ENCODE peak calls at places on chromosome 3, in eight cellular contexts. One of them, this sample, is unnamed. For H3K27me3 and H3K9me3, the result is how much of the 10 kb centered on the place peaks cover.

GRCh38 chr3:129536806-129537205 is 6.2 kb upstream of the H1-8 start:
- DNase-seq in naive thymus-derived CD4-positive, alpha-beta T cell: no peak
- DNase-seq in tibial nerve: no peak
- DNase-seq in right lobe of liver: no peak
- DNase-seq in heart left ventricle: no peak
- DNase-seq in PC-3: no peak
- DNase-seq in Panc1: no peak
- DNase-seq in Peyer's patch: no peak
- DNase-seq in this sample: no peak

GRCh38 chr3:133938770-133939495 is 43.3 kb upstream of the RAB6B start:
- DNase-seq in naive thymus-derived CD4-positive, alpha-beta T cell: no peak
- DNase-seq in tibial nerve: no peak
- DNase-seq in right lobe of liver: no peak
- DNase-seq in heart left ventricle: no peak
- DNase-seq in PC-3: peak
- DNase-seq in Panc1: no peak
- DNase-seq in Peyer's patch: peak
- DNase-seq in this sample: peak

GRCh38 chr3:97485206-97485605 is 279.4 kb upstream of the ARL6 start:
- DNase-seq in naive thymus-derived CD4-positive, alpha-beta T cell: no peak
- DNase-seq in tibial nerve: no peak
- DNase-seq in right lobe of liver: no peak
- DNase-seq in heart left ventricle: no peak
- DNase-seq in PC-3: no peak
- DNase-seq in Panc1: no peak
- DNase-seq in Peyer's patch: no peak
- DNase-seq in this sample: no peak

GRCh38 chr3:123365450-123366143 is 83.3 kb downstream of the ADCY5 start:
- DNase-seq in naive thymus-derived CD4-positive, alpha-beta T cell: no peak
- DNase-seq in tibial nerve: no peak
- DNase-seq in right lobe of liver: no peak
- DNase-seq in heart left ventricle: no peak
- DNase-seq in PC-3: peak
- DNase-seq in Panc1: no peak
- DNase-seq in Peyer's patch: no peak
- DNase-seq in this sample: no peak

GRCh38 chr3:123194552-123194951 is 7.2 kb upstream of the SEC22A start:
- DNase-seq in naive thymus-derived CD4-positive, alpha-beta T cell: no peak
- DNase-seq in tibial nerve: no peak
- DNase-seq in right lobe of liver: no peak
- DNase-seq in heart left ventricle: no peak
- DNase-seq in PC-3: no peak
- DNase-seq in Panc1: no peak
- DNase-seq in Peyer's patch: peak
- DNase-seq in this sample: peak

GRCh38 chr3:169241575-169241927 is 422.0 kb downstream of the MECOM start:
- DNase-seq in naive thymus-derived CD4-positive, alpha-beta T cell: no peak
- DNase-seq in tibial nerve: no peak
- DNase-seq in right lobe of liver: no peak
- DNase-seq in heart left ventricle: no peak
- DNase-seq in PC-3: no peak
- DNase-seq in Panc1: no peak
- DNase-seq in Peyer's patch: no peak
- DNase-seq in this sample: no peak

GRCh38 chr3:190728574-190729246 is 133.8 kb downstream of the GMNC start:
- DNase-seq in naive thymus-derived CD4-positive, alpha-beta T cell: no peak
- DNase-seq in tibial nerve: no peak
- DNase-seq in right lobe of liver: no peak
- DNase-seq in heart left ventricle: no peak
- DNase-seq in PC-3: peak
- DNase-seq in Panc1: no peak
- DNase-seq in Peyer's patch: no peak
- DNase-seq in this sample: no peak

GRCh38 chr3:114299925-114300624 is 6.2 kb downstream of the TIGIT start:
- DNase-seq in naive thymus-derived CD4-positive, alpha-beta T cell: no peak
- DNase-seq in tibial nerve: no peak
- DNase-seq in right lobe of liver: no peak
- DNase-seq in heart left ventricle: no peak
- DNase-seq in PC-3: no peak
- DNase-seq in Panc1: no peak
- DNase-seq in Peyer's patch: no peak
- DNase-seq in this sample: no peak

GRCh38 chr3:109597438-109597837 is 260.1 kb upstream of the DPPA4 start:
- DNase-seq in naive thymus-derived CD4-positive, alpha-beta T cell: no peak
- DNase-seq in tibial nerve: no peak
- DNase-seq in right lobe of liver: no peak
- DNase-seq in heart left ventricle: no peak
- DNase-seq in PC-3: no peak
- DNase-seq in Panc1: no peak
- DNase-seq in Peyer's patch: no peak
- DNase-seq in this sample: no peak

GRCh38 chr3:129892486-129892856 is 1.0 kb downstream of the TMCC1 start:
- DNase-seq in naive thymus-derived CD4-positive, alpha-beta T cell: no peak
- DNase-seq in tibial nerve: no peak
- DNase-seq in right lobe of liver: peak
- DNase-seq in heart left ventricle: no peak
- DNase-seq in PC-3: no peak
- DNase-seq in Panc1: no peak
- DNase-seq in Peyer's patch: no peak
- DNase-seq in this sample: peak

GRCh38 chr3:124951511-124952390 is 17.2 kb upstream of the MUC13 start:
- DNase-seq in naive thymus-derived CD4-positive, alpha-beta T cell: no peak
- DNase-seq in tibial nerve: no peak
- DNase-seq in right lobe of liver: no peak
- DNase-seq in heart left ventricle: no peak
- DNase-seq in PC-3: peak
- DNase-seq in Panc1: no peak
- DNase-seq in Peyer's patch: peak
- DNase-seq in this sample: no peak

GRCh38 chr3:73661262-73661661 is 36.5 kb upstream of the PDZRN3 start:
- DNase-seq in naive thymus-derived CD4-positive, alpha-beta T cell: no peak
- DNase-seq in tibial nerve: no peak
- DNase-seq in right lobe of liver: no peak
- DNase-seq in heart left ventricle: no peak
- DNase-seq in PC-3: no peak
- DNase-seq in Panc1: no peak
- DNase-seq in Peyer's patch: no peak
- DNase-seq in this sample: no peak

DNA sequence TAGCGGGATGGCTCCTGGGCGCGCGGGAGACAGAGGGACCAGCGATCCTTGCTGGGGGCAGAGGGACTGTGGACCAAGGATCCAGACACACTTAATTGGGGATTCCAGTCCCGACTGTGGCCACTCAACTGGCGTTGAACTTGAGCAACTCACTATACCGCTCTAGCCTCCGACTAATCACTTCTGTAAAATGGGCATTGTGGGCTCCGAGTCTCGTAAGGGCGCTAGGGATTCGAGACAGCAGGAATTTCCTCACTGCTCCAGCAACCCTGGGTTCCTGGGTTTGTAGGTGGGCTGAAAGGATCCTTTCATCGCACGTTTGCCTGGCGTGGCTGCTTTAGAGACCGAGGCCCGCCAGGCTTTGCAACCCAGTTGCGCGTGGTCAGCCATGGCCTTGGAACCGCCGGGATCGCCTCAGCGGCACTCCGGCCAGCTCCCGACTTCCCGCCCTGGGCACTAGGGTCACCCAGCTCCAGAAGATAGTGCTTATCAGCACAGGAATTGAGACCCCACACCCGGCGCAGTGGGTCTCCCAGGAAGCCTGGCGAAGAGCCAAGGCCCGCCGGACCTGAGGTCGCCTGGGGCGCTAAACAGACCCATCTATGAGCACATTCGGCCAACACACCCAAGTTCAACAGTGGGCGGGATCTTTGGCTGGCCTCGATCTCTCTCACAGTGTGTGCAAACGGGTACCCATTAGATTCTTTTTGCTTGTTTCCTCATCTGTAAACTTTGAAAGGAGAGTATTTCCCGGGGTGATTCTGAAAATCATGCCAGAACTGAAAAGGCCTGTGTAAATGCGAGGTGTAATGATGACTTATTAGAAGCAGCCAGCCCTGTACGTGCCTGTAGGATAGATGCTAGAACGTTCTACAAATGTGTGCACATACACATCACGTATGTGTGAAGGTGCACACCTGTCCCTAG is 9.9 kb downstream of the FOXL2 start:
- DNase-seq in naive thymus-derived CD4-positive, alpha-beta T cell: no peak
- DNase-seq in tibial nerve: no peak
- DNase-seq in right lobe of liver: no peak
- DNase-seq in heart left ventricle: no peak
- DNase-seq in PC-3: no peak
- DNase-seq in Panc1: no peak
- DNase-seq in Peyer's patch: no peak
- DNase-seq in this sample: no peak
- H3K27me3 ChIP-seq in naive thymus-derived CD4-positive, alpha-beta T cell: under half
- H3K27me3 ChIP-seq in tibial nerve: under half
- H3K27me3 ChIP-seq in right lobe of liver: under half
- H3K27me3 ChIP-seq in heart left ventricle: half or more
- H3K27me3 ChIP-seq in PC-3: under half
- H3K27me3 ChIP-seq in Panc1: under half
- H3K27me3 ChIP-seq in Peyer's patch: under half
- H3K27me3 ChIP-seq in this sample: under half

GRCh38 chr3:430186-430585 is 233.6 kb downstream of the CHL1 start:
- DNase-seq in naive thymus-derived CD4-positive, alpha-beta T cell: no peak
- DNase-seq in tibial nerve: no peak
- DNase-seq in right lobe of liver: no peak
- DNase-seq in heart left ventricle: no peak
- DNase-seq in PC-3: peak
- DNase-seq in Panc1: no peak
- DNase-seq in Peyer's patch: no peak
- DNase-seq in this sample: no peak
- H3K9me3 ChIP-seq in naive thymus-derived CD4-positive, alpha-beta T cell: under half
- H3K9me3 ChIP-seq in tibial nerve: under half
- H3K9me3 ChIP-seq in right lobe of liver: under half
- H3K9me3 ChIP-seq in heart left ventricle: under half
- H3K9me3 ChIP-seq in PC-3: under half
- H3K9me3 ChIP-seq in Panc1: under half
- H3K9me3 ChIP-seq in Peyer's patch: under half
- H3K9me3 ChIP-seq in this sample: under half

DNA sequence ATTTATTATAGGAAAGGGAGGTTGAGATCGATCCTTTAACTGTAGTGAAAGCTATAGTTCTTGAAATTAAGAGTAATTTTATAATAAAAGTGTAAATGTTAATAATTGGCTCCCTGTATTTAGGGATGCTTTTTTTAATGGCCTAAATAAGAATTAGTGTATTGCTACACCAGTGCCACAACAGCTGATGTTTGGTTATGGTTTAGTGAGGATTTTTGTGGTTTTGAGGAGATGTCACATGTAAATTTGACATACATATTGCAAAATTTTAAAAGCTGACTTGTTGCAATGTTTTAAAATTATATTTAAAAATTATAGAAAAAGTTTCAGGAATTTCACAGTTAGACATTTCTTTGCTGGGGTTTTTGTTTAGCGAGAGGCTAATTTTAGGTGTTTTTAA is 3.9 kb downstream of the TSC22D2 start:
- DNase-seq in naive thymus-derived CD4-positive, alpha-beta T cell: no peak
- DNase-seq in tibial nerve: no peak
- DNase-seq in right lobe of liver: no peak
- DNase-seq in heart left ventricle: no peak
- DNase-seq in PC-3: peak
- DNase-seq in Panc1: no peak
- DNase-seq in Peyer's patch: no peak
- DNase-seq in this sample: no peak
- H3K4me3 ChIP-seq in naive thymus-derived CD4-positive, alpha-beta T cell: peak
- H3K4me3 ChIP-seq in tibial nerve: peak
- H3K4me3 ChIP-seq in right lobe of liver: peak
- H3K4me3 ChIP-seq in heart left ventricle: peak
- H3K4me3 ChIP-seq in PC-3: peak
- H3K4me3 ChIP-seq in Panc1: peak
- H3K4me3 ChIP-seq in Peyer's patch: peak
- H3K4me3 ChIP-seq in this sample: peak

GRCh38 chr3:193809106-193809505 is 216.1 kb downstream of the OPA1 start:
- DNase-seq in naive thymus-derived CD4-positive, alpha-beta T cell: no peak
- DNase-seq in tibial nerve: no peak
- DNase-seq in right lobe of liver: no peak
- DNase-seq in heart left ventricle: no peak
- DNase-seq in PC-3: no peak
- DNase-seq in Panc1: no peak
- DNase-seq in Peyer's patch: no peak
- DNase-seq in this sample: no peak
- H3K27me3 ChIP-seq in naive thymus-derived CD4-positive, alpha-beta T cell: under half
- H3K27me3 ChIP-seq in tibial nerve: under half
- H3K27me3 ChIP-seq in right lobe of liver: under half
- H3K27me3 ChIP-seq in heart left ventricle: under half
- H3K27me3 ChIP-seq in PC-3: under half
- H3K27me3 ChIP-seq in Panc1: under half
- H3K27me3 ChIP-seq in Peyer's patch: under half
- H3K27me3 ChIP-seq in this sample: under half

GRCh38 chr3:42308651-42309050 is 42.7 kb upstream of the CCK start:
- DNase-seq in naive thymus-derived CD4-positive, alpha-beta T cell: no peak
- DNase-seq in tibial nerve: no peak
- DNase-seq in right lobe of liver: no peak
- DNase-seq in heart left ventricle: no peak
- DNase-seq in PC-3: no peak
- DNase-seq in Panc1: no peak
- DNase-seq in Peyer's patch: no peak
- DNase-seq in this sample: no peak

GRCh38 chr3:42317137-42317536 is 51.2 kb upstream of the CCK start:
- DNase-seq in naive thymus-derived CD4-positive, alpha-beta T cell: no peak
- DNase-seq in tibial nerve: no peak
- DNase-seq in right lobe of liver: no peak
- DNase-seq in heart left ventricle: no peak
- DNase-seq in PC-3: no peak
- DNase-seq in Panc1: no peak
- DNase-seq in Peyer's patch: no peak
- DNase-seq in this sample: no peak

GRCh38 chr3:42314411-42314810 is 48.4 kb upstream of the CCK start:
- DNase-seq in naive thymus-derived CD4-positive, alpha-beta T cell: no peak
- DNase-seq in tibial nerve: no peak
- DNase-seq in right lobe of liver: no peak
- DNase-seq in heart left ventricle: no peak
- DNase-seq in PC-3: no peak
- DNase-seq in Panc1: no peak
- DNase-seq in Peyer's patch: no peak
- DNase-seq in this sample: no peak
- H3K9me3 ChIP-seq in naive thymus-derived CD4-positive, alpha-beta T cell: under half
- H3K9me3 ChIP-seq in tibial nerve: under half
- H3K9me3 ChIP-seq in right lobe of liver: under half
- H3K9me3 ChIP-seq in heart left ventricle: under half
- H3K9me3 ChIP-seq in PC-3: under half
- H3K9me3 ChIP-seq in Panc1: under half
- H3K9me3 ChIP-seq in Peyer's patch: under half
- H3K9me3 ChIP-seq in this sample: under half

DNA sequence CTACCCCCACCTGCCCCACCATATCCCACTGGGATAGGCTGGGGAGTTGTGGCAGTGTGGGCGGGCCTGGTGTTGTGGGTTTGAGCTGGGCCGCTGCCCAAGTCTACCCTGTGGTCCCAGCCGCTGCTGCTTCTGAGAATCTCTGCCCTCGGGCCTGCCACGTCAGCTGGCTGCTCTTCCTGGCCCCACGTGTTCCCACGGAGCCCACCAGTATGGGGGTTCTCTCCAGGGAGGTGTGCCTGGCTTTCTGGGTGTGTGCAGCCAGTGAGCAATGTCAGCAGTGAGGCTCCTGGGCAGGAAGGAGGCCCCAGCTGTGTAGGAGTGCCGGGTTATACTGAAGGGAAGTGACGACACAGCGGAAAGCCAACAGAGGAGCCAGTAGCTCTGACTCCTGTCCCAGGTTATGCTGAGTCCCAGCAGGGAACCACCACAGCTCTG is 10.5 kb downstream of the GNAI2 start:
- DNase-seq in naive thymus-derived CD4-positive, alpha-beta T cell: peak
- DNase-seq in tibial nerve: no peak
- DNase-seq in right lobe of liver: peak
- DNase-seq in heart left ventricle: no peak
- DNase-seq in PC-3: peak
- DNase-seq in Panc1: no peak
- DNase-seq in Peyer's patch: peak
- DNase-seq in this sample: no peak
- H3K4me3 ChIP-seq in naive thymus-derived CD4-positive, alpha-beta T cell: peak
- H3K4me3 ChIP-seq in tibial nerve: peak
- H3K4me3 ChIP-seq in right lobe of liver: no peak
- H3K4me3 ChIP-seq in heart left ventricle: peak
- H3K4me3 ChIP-seq in PC-3: peak
- H3K4me3 ChIP-seq in Panc1: no peak
- H3K4me3 ChIP-seq in Peyer's patch: peak
- H3K4me3 ChIP-seq in this sample: no peak

This sample was measured in Caco-2.